ENCODE peak calls at places on chromosome 14, in nine cellular contexts. One of them, this sample, is unnamed.

GRCh38 chr14:51663783-51664326 is 12.1 kb downstream of the FRMD6 start:
- DNase-seq in NCI-H1105 treated with DMSO at 0.1 percent for 48 hours: no peak
- DNase-seq in AG09319: no peak
- DNase-seq in activated CD8-positive, alpha-beta memory T cell treated with anti-CD3 and anti-CD28 coated beads for 4 hours: no peak
- DNase-seq in amniotic stem cell: no peak
- DNase-seq in NCI-H510A treated with DMSO at 0.1 percent for 48 hours: no peak
- DNase-seq in HepG2: no peak
- DNase-seq in AG20443: no peak
- DNase-seq in A549: no peak
- DNase-seq in this sample: no peak

GRCh38 chr14:101111620-101112290 is 208.2 kb upstream of the RTL1 start:
- DNase-seq in NCI-H1105 treated with DMSO at 0.1 percent for 48 hours: no peak
- DNase-seq in AG09319: no peak
- DNase-seq in activated CD8-positive, alpha-beta memory T cell treated with anti-CD3 and anti-CD28 coated beads for 4 hours: no peak
- DNase-seq in amniotic stem cell: no peak
- DNase-seq in NCI-H510A treated with DMSO at 0.1 percent for 48 hours: no peak
- DNase-seq in HepG2: no peak
- DNase-seq in AG20443: no peak
- DNase-seq in A549: no peak
- DNase-seq in this sample: no peak

GRCh38 chr14:42854061-42854460 is 1247.4 kb downstream of the LRFN5 start:
- DNase-seq in NCI-H1105 treated with DMSO at 0.1 percent for 48 hours: no peak
- DNase-seq in AG09319: no peak
- DNase-seq in activated CD8-positive, alpha-beta memory T cell treated with anti-CD3 and anti-CD28 coated beads for 4 hours: no peak
- DNase-seq in amniotic stem cell: no peak
- DNase-seq in NCI-H510A treated with DMSO at 0.1 percent for 48 hours: no peak
- DNase-seq in HepG2: no peak
- DNase-seq in AG20443: no peak
- DNase-seq in A549: no peak
- DNase-seq in this sample: no peak

GRCh38 chr14:71319646-71320045 is 412.4 kb downstream of the PCNX1 start:
- DNase-seq in NCI-H1105 treated with DMSO at 0.1 percent for 48 hours: peak
- DNase-seq in AG09319: no peak
- DNase-seq in activated CD8-positive, alpha-beta memory T cell treated with anti-CD3 and anti-CD28 coated beads for 4 hours: no peak
- DNase-seq in amniotic stem cell: no peak
- DNase-seq in NCI-H510A treated with DMSO at 0.1 percent for 48 hours: peak
- DNase-seq in HepG2: no peak
- DNase-seq in AG20443: peak
- DNase-seq in A549: peak
- DNase-seq in this sample: no peak

GRCh38 chr14:64715628-64716412 is 11.6 kb downstream of the PLEKHG3 start:
- DNase-seq in NCI-H1105 treated with DMSO at 0.1 percent for 48 hours: no peak
- DNase-seq in AG09319: no peak
- DNase-seq in activated CD8-positive, alpha-beta memory T cell treated with anti-CD3 and anti-CD28 coated beads for 4 hours: no peak
- DNase-seq in amniotic stem cell: no peak
- DNase-seq in NCI-H510A treated with DMSO at 0.1 percent for 48 hours: peak
- DNase-seq in HepG2: no peak
- DNase-seq in AG20443: no peak
- DNase-seq in A549: no peak
- DNase-seq in this sample: no peak

GRCh38 chr14:77203611-77204456 is 22.2 kb downstream of the TMEM63C start:
- DNase-seq in NCI-H1105 treated with DMSO at 0.1 percent for 48 hours: peak
- DNase-seq in AG09319: no peak
- DNase-seq in activated CD8-positive, alpha-beta memory T cell treated with anti-CD3 and anti-CD28 coated beads for 4 hours: no peak
- DNase-seq in amniotic stem cell: no peak
- DNase-seq in NCI-H510A treated with DMSO at 0.1 percent for 48 hours: peak
- DNase-seq in HepG2: no peak
- DNase-seq in AG20443: no peak
- DNase-seq in A549: no peak
- DNase-seq in this sample: no peak

GRCh38 chr14:63435838-63436237 is 107.3 kb downstream of the PPP2R5E start:
- DNase-seq in NCI-H1105 treated with DMSO at 0.1 percent for 48 hours: no peak
- DNase-seq in AG09319: peak
- DNase-seq in activated CD8-positive, alpha-beta memory T cell treated with anti-CD3 and anti-CD28 coated beads for 4 hours: no peak
- DNase-seq in amniotic stem cell: no peak
- DNase-seq in NCI-H510A treated with DMSO at 0.1 percent for 48 hours: no peak
- DNase-seq in HepG2: peak
- DNase-seq in AG20443: peak
- DNase-seq in A549: peak
- DNase-seq in this sample: no peak

GRCh38 chr14:96038920-96039632 is at the start of gene C14orf132:
- DNase-seq in NCI-H1105 treated with DMSO at 0.1 percent for 48 hours: peak
- DNase-seq in AG09319: no peak
- DNase-seq in activated CD8-positive, alpha-beta memory T cell treated with anti-CD3 and anti-CD28 coated beads for 4 hours: peak
- DNase-seq in amniotic stem cell: no peak
- DNase-seq in NCI-H510A treated with DMSO at 0.1 percent for 48 hours: peak
- DNase-seq in HepG2: no peak
- DNase-seq in AG20443: peak
- DNase-seq in A549: peak
- DNase-seq in this sample: peak

GRCh38 chr14:94611179-94611578 is 1.0 kb upstream of the SERPINA3 start:
- DNase-seq in NCI-H1105 treated with DMSO at 0.1 percent for 48 hours: no peak
- DNase-seq in AG09319: no peak
- DNase-seq in activated CD8-positive, alpha-beta memory T cell treated with anti-CD3 and anti-CD28 coated beads for 4 hours: no peak
- DNase-seq in amniotic stem cell: no peak
- DNase-seq in NCI-H510A treated with DMSO at 0.1 percent for 48 hours: no peak
- DNase-seq in HepG2: no peak
- DNase-seq in AG20443: no peak
- DNase-seq in A549: no peak
- DNase-seq in this sample: no peak

GRCh38 chr14:51554339-51554920 is 97.3 kb upstream of the FRMD6 start:
- DNase-seq in NCI-H1105 treated with DMSO at 0.1 percent for 48 hours: no peak
- DNase-seq in AG09319: peak
- DNase-seq in activated CD8-positive, alpha-beta memory T cell treated with anti-CD3 and anti-CD28 coated beads for 4 hours: no peak
- DNase-seq in amniotic stem cell: peak
- DNase-seq in NCI-H510A treated with DMSO at 0.1 percent for 48 hours: no peak
- DNase-seq in HepG2: no peak
- DNase-seq in AG20443: peak
- DNase-seq in A549: peak
- DNase-seq in this sample: no peak

GRCh38 chr14:104404922-104405321 is 174.6 kb upstream of the C14orf180 start:
- DNase-seq in NCI-H1105 treated with DMSO at 0.1 percent for 48 hours: no peak
- DNase-seq in AG09319: no peak
- DNase-seq in activated CD8-positive, alpha-beta memory T cell treated with anti-CD3 and anti-CD28 coated beads for 4 hours: no peak
- DNase-seq in amniotic stem cell: no peak
- DNase-seq in NCI-H510A treated with DMSO at 0.1 percent for 48 hours: no peak
- DNase-seq in HepG2: no peak
- DNase-seq in AG20443: no peak
- DNase-seq in A549: no peak
- DNase-seq in this sample: no peak

GRCh38 chr14:86217523-86217922 is 687.6 kb downstream of the FLRT2 start:
- DNase-seq in NCI-H1105 treated with DMSO at 0.1 percent for 48 hours: no peak
- DNase-seq in AG09319: no peak
- DNase-seq in activated CD8-positive, alpha-beta memory T cell treated with anti-CD3 and anti-CD28 coated beads for 4 hours: no peak
- DNase-seq in amniotic stem cell: no peak
- DNase-seq in NCI-H510A treated with DMSO at 0.1 percent for 48 hours: no peak
- DNase-seq in HepG2: no peak
- DNase-seq in AG20443: no peak
- DNase-seq in A549: no peak
- DNase-seq in this sample: no peak

This sample was measured in KBM-7.